ENCODE peak calls at places on chromosomes 16 and 17, in ten cellular contexts. One of them, this sample, is unnamed.

GRCh38 chr17:73341350-73342056 is 29.7 kb upstream of the CDC42EP4 start:
- DNase-seq in neural crest cell: no peak
- DNase-seq in HuH-7: no peak
- DNase-seq in activated CD4-positive, alpha-beta memory T cell treated with anti-CD3 and anti-CD28 coated beads, Interleukin-2, amount 10 ng/mL, durations not matched to agents 7 days and 5 days: no peak
- DNase-seq in NCI-H1694 treated with DMSO at 0.1 percent for 48 hours: no peak
- DNase-seq in transverse colon: no peak
- DNase-seq in Caco-2: no peak
- DNase-seq in activated T-cell treated with anti-CD3 and anti-CD28 coated beads for 4 hours: no peak
- DNase-seq in B cell: no peak
- DNase-seq in CD8-positive, alpha-beta T cell: no peak
- DNase-seq in this sample: no peak

GRCh38 chr16:70577256-70577698 is 53.7 kb downstream of the SF3B3 start:
- DNase-seq in neural crest cell: no peak
- DNase-seq in HuH-7: no peak
- DNase-seq in activated CD4-positive, alpha-beta memory T cell treated with anti-CD3 and anti-CD28 coated beads, Interleukin-2, amount 10 ng/mL, durations not matched to agents 7 days and 5 days: no peak
- DNase-seq in NCI-H1694 treated with DMSO at 0.1 percent for 48 hours: no peak
- DNase-seq in transverse colon: no peak
- DNase-seq in Caco-2: no peak
- DNase-seq in activated T-cell treated with anti-CD3 and anti-CD28 coated beads for 4 hours: no peak
- DNase-seq in B cell: no peak
- DNase-seq in CD8-positive, alpha-beta T cell: no peak
- DNase-seq in this sample: no peak

GRCh38 chr16:27083861-27084261 is 17.1 kb downstream of the C16orf82 start:
- DNase-seq in neural crest cell: peak; percentile 30
- DNase-seq in HuH-7: no peak
- DNase-seq in activated CD4-positive, alpha-beta memory T cell treated with anti-CD3 and anti-CD28 coated beads, Interleukin-2, amount 10 ng/mL, durations not matched to agents 7 days and 5 days: no peak
- DNase-seq in NCI-H1694 treated with DMSO at 0.1 percent for 48 hours: no peak
- DNase-seq in transverse colon: no peak
- DNase-seq in Caco-2: no peak
- DNase-seq in activated T-cell treated with anti-CD3 and anti-CD28 coated beads for 4 hours: no peak
- DNase-seq in B cell: no peak
- DNase-seq in CD8-positive, alpha-beta T cell: no peak
- DNase-seq in this sample: no peak

GRCh38 chr16:55249361-55249760 is 74.6 kb upstream of the IRX6 start:
- DNase-seq in neural crest cell: no peak
- DNase-seq in HuH-7: no peak
- DNase-seq in activated CD4-positive, alpha-beta memory T cell treated with anti-CD3 and anti-CD28 coated beads, Interleukin-2, amount 10 ng/mL, durations not matched to agents 7 days and 5 days: no peak
- DNase-seq in NCI-H1694 treated with DMSO at 0.1 percent for 48 hours: no peak
- DNase-seq in transverse colon: no peak
- DNase-seq in Caco-2: no peak
- DNase-seq in activated T-cell treated with anti-CD3 and anti-CD28 coated beads for 4 hours: no peak
- DNase-seq in B cell: no peak
- DNase-seq in CD8-positive, alpha-beta T cell: no peak
- DNase-seq in this sample: no peak

GRCh38 chr17:44010966-44011647 is 3.7 kb downstream of the TMEM101 start:
- DNase-seq in neural crest cell: no peak
- DNase-seq in HuH-7: no peak
- DNase-seq in activated CD4-positive, alpha-beta memory T cell treated with anti-CD3 and anti-CD28 coated beads, Interleukin-2, amount 10 ng/mL, durations not matched to agents 7 days and 5 days: no peak
- DNase-seq in NCI-H1694 treated with DMSO at 0.1 percent for 48 hours: no peak
- DNase-seq in transverse colon: no peak
- DNase-seq in Caco-2: no peak
- DNase-seq in activated T-cell treated with anti-CD3 and anti-CD28 coated beads for 4 hours: no peak
- DNase-seq in B cell: no peak
- DNase-seq in CD8-positive, alpha-beta T cell: no peak
- DNase-seq in this sample: no peak

GRCh38 chr17:65185060-65185459 is 47.9 kb downstream of the RGS9 start:
- DNase-seq in neural crest cell: no peak
- DNase-seq in HuH-7: no peak
- DNase-seq in activated CD4-positive, alpha-beta memory T cell treated with anti-CD3 and anti-CD28 coated beads, Interleukin-2, amount 10 ng/mL, durations not matched to agents 7 days and 5 days: no peak
- DNase-seq in NCI-H1694 treated with DMSO at 0.1 percent for 48 hours: no peak
- DNase-seq in transverse colon: no peak
- DNase-seq in Caco-2: no peak
- DNase-seq in activated T-cell treated with anti-CD3 and anti-CD28 coated beads for 4 hours: no peak
- DNase-seq in B cell: no peak
- DNase-seq in CD8-positive, alpha-beta T cell: no peak
- DNase-seq in this sample: no peak

GRCh38 chr16:35752012-35752772 is 2292.8 kb downstream of the TP53TG3F start:
- DNase-seq in neural crest cell: no peak
- DNase-seq in HuH-7: no peak
- DNase-seq in activated CD4-positive, alpha-beta memory T cell treated with anti-CD3 and anti-CD28 coated beads, Interleukin-2, amount 10 ng/mL, durations not matched to agents 7 days and 5 days: no peak
- DNase-seq in NCI-H1694 treated with DMSO at 0.1 percent for 48 hours: no peak
- DNase-seq in transverse colon: no peak
- DNase-seq in Caco-2: no peak
- DNase-seq in activated T-cell treated with anti-CD3 and anti-CD28 coated beads for 4 hours: no peak
- DNase-seq in B cell: no peak
- DNase-seq in CD8-positive, alpha-beta T cell: no peak
- DNase-seq in this sample: no peak

GRCh38 chr16:51382215-51382614 is 231.1 kb upstream of the SALL1 start:
- DNase-seq in neural crest cell: no peak
- DNase-seq in HuH-7: no peak
- DNase-seq in activated CD4-positive, alpha-beta memory T cell treated with anti-CD3 and anti-CD28 coated beads, Interleukin-2, amount 10 ng/mL, durations not matched to agents 7 days and 5 days: no peak
- DNase-seq in NCI-H1694 treated with DMSO at 0.1 percent for 48 hours: no peak
- DNase-seq in transverse colon: no peak
- DNase-seq in Caco-2: no peak
- DNase-seq in activated T-cell treated with anti-CD3 and anti-CD28 coated beads for 4 hours: no peak
- DNase-seq in B cell: no peak
- DNase-seq in CD8-positive, alpha-beta T cell: no peak
- DNase-seq in this sample: no peak

GRCh38 chr17:74757502-74757901 is 9.1 kb downstream of the NHERF1 start:
- DNase-seq in neural crest cell: no peak
- DNase-seq in HuH-7: no peak
- DNase-seq in activated CD4-positive, alpha-beta memory T cell treated with anti-CD3 and anti-CD28 coated beads, Interleukin-2, amount 10 ng/mL, durations not matched to agents 7 days and 5 days: no peak
- DNase-seq in NCI-H1694 treated with DMSO at 0.1 percent for 48 hours: no peak
- DNase-seq in transverse colon: peak; percentile 41
- DNase-seq in Caco-2: no peak
- DNase-seq in activated T-cell treated with anti-CD3 and anti-CD28 coated beads for 4 hours: no peak
- DNase-seq in B cell: no peak
- DNase-seq in CD8-positive, alpha-beta T cell: peak; percentile 14
- DNase-seq in this sample: no peak

GRCh38 chr16:18792836-18793433 is 2.8 kb upstream of the RPS15A start:
- DNase-seq in neural crest cell: no peak
- DNase-seq in HuH-7: no peak
- DNase-seq in activated CD4-positive, alpha-beta memory T cell treated with anti-CD3 and anti-CD28 coated beads, Interleukin-2, amount 10 ng/mL, durations not matched to agents 7 days and 5 days: no peak
- DNase-seq in NCI-H1694 treated with DMSO at 0.1 percent for 48 hours: no peak
- DNase-seq in transverse colon: no peak
- DNase-seq in Caco-2: no peak
- DNase-seq in activated T-cell treated with anti-CD3 and anti-CD28 coated beads for 4 hours: no peak
- DNase-seq in B cell: no peak
- DNase-seq in CD8-positive, alpha-beta T cell: no peak
- DNase-seq in this sample: no peak

GRCh38 chr17:3892095-3892998 is 506 bp downstream of the CAMKK1 start:
- DNase-seq in neural crest cell: peak; percentile 48
- DNase-seq in HuH-7: no peak
- DNase-seq in activated CD4-positive, alpha-beta memory T cell treated with anti-CD3 and anti-CD28 coated beads, Interleukin-2, amount 10 ng/mL, durations not matched to agents 7 days and 5 days: peak; percentile 75
- DNase-seq in NCI-H1694 treated with DMSO at 0.1 percent for 48 hours: no peak
- DNase-seq in transverse colon: peak; percentile 83
- DNase-seq in Caco-2: peak; percentile 40
- DNase-seq in activated T-cell treated with anti-CD3 and anti-CD28 coated beads for 4 hours: peak; percentile 69
- DNase-seq in B cell: peak; percentile 82
- DNase-seq in CD8-positive, alpha-beta T cell: peak; percentile 94
- DNase-seq in this sample: peak; percentile 69

GRCh38 chr16:57720142-57720575 is 15.4 kb upstream of the KATNB1 start:
- DNase-seq in neural crest cell: peak; percentile 69
- DNase-seq in HuH-7: peak; percentile 72
- DNase-seq in activated CD4-positive, alpha-beta memory T cell treated with anti-CD3 and anti-CD28 coated beads, Interleukin-2, amount 10 ng/mL, durations not matched to agents 7 days and 5 days: peak; percentile 70
- DNase-seq in NCI-H1694 treated with DMSO at 0.1 percent for 48 hours: peak; percentile 5
- DNase-seq in transverse colon: peak; percentile 48
- DNase-seq in Caco-2: peak; percentile 80
- DNase-seq in activated T-cell treated with anti-CD3 and anti-CD28 coated beads for 4 hours: no peak
- DNase-seq in B cell: no peak
- DNase-seq in CD8-positive, alpha-beta T cell: peak; percentile 41
- DNase-seq in this sample: peak; percentile 33

GRCh38 chr17:5798104-5798503 is 213.8 kb upstream of the NLRP1 start:
- DNase-seq in neural crest cell: no peak
- DNase-seq in HuH-7: no peak
- DNase-seq in activated CD4-positive, alpha-beta memory T cell treated with anti-CD3 and anti-CD28 coated beads, Interleukin-2, amount 10 ng/mL, durations not matched to agents 7 days and 5 days: no peak
- DNase-seq in NCI-H1694 treated with DMSO at 0.1 percent for 48 hours: no peak
- DNase-seq in transverse colon: no peak
- DNase-seq in Caco-2: no peak
- DNase-seq in activated T-cell treated with anti-CD3 and anti-CD28 coated beads for 4 hours: no peak
- DNase-seq in B cell: no peak
- DNase-seq in CD8-positive, alpha-beta T cell: no peak
- DNase-seq in this sample: no peak

GRCh38 chr16:52070341-52071057 is 476.4 kb downstream of the TOX3 start:
- DNase-seq in neural crest cell: no peak
- DNase-seq in HuH-7: no peak
- DNase-seq in activated CD4-positive, alpha-beta memory T cell treated with anti-CD3 and anti-CD28 coated beads, Interleukin-2, amount 10 ng/mL, durations not matched to agents 7 days and 5 days: no peak
- DNase-seq in NCI-H1694 treated with DMSO at 0.1 percent for 48 hours: no peak
- DNase-seq in transverse colon: no peak
- DNase-seq in Caco-2: no peak
- DNase-seq in activated T-cell treated with anti-CD3 and anti-CD28 coated beads for 4 hours: no peak
- DNase-seq in B cell: no peak
- DNase-seq in CD8-positive, alpha-beta T cell: no peak
- DNase-seq in this sample: no peak

GRCh38 chr17:38750312-38751121 is 2.0 kb upstream of the PSMB3 start:
- DNase-seq in neural crest cell: no peak
- DNase-seq in HuH-7: no peak
- DNase-seq in activated CD4-positive, alpha-beta memory T cell treated with anti-CD3 and anti-CD28 coated beads, Interleukin-2, amount 10 ng/mL, durations not matched to agents 7 days and 5 days: no peak
- DNase-seq in NCI-H1694 treated with DMSO at 0.1 percent for 48 hours: no peak
- DNase-seq in transverse colon: no peak
- DNase-seq in Caco-2: no peak
- DNase-seq in activated T-cell treated with anti-CD3 and anti-CD28 coated beads for 4 hours: no peak
- DNase-seq in B cell: no peak
- DNase-seq in CD8-positive, alpha-beta T cell: no peak
- DNase-seq in this sample: no peak

GRCh38 chr17:31596382-31597323 is 205.2 kb downstream of the RAB11FIP4 start:
- DNase-seq in neural crest cell: no peak
- DNase-seq in HuH-7: no peak
- DNase-seq in activated CD4-positive, alpha-beta memory T cell treated with anti-CD3 and anti-CD28 coated beads, Interleukin-2, amount 10 ng/mL, durations not matched to agents 7 days and 5 days: no peak
- DNase-seq in NCI-H1694 treated with DMSO at 0.1 percent for 48 hours: no peak
- DNase-seq in transverse colon: peak; percentile 50
- DNase-seq in Caco-2: no peak
- DNase-seq in activated T-cell treated with anti-CD3 and anti-CD28 coated beads for 4 hours: no peak
- DNase-seq in B cell: peak; percentile 89
- DNase-seq in CD8-positive, alpha-beta T cell: no peak
- DNase-seq in this sample: no peak

GRCh38 chr17:385195-385835 is 32.7 kb upstream of the RPH3AL start:
- DNase-seq in neural crest cell: no peak
- DNase-seq in HuH-7: no peak
- DNase-seq in activated CD4-positive, alpha-beta memory T cell treated with anti-CD3 and anti-CD28 coated beads, Interleukin-2, amount 10 ng/mL, durations not matched to agents 7 days and 5 days: no peak
- DNase-seq in NCI-H1694 treated with DMSO at 0.1 percent for 48 hours: no peak
- DNase-seq in transverse colon: peak; percentile 42
- DNase-seq in Caco-2: no peak
- DNase-seq in activated T-cell treated with anti-CD3 and anti-CD28 coated beads for 4 hours: no peak
- DNase-seq in B cell: no peak
- DNase-seq in CD8-positive, alpha-beta T cell: no peak
- DNase-seq in this sample: no peak

GRCh38 chr16:25838724-25839186 is 147.0 kb downstream of the HS3ST4 start:
- DNase-seq in neural crest cell: peak; percentile 31
- DNase-seq in HuH-7: peak; percentile 18
- DNase-seq in activated CD4-positive, alpha-beta memory T cell treated with anti-CD3 and anti-CD28 coated beads, Interleukin-2, amount 10 ng/mL, durations not matched to agents 7 days and 5 days: peak; percentile 26
- DNase-seq in NCI-H1694 treated with DMSO at 0.1 percent for 48 hours: peak; percentile 26
- DNase-seq in transverse colon: peak; percentile 7
- DNase-seq in Caco-2: peak; percentile 31
- DNase-seq in activated T-cell treated with anti-CD3 and anti-CD28 coated beads for 4 hours: peak; percentile 12
- DNase-seq in B cell: peak; percentile 44
- DNase-seq in CD8-positive, alpha-beta T cell: no peak
- DNase-seq in this sample: peak; percentile 9

GRCh38 chr16:21982108-21982507 is 18.8 kb downstream of the PDZD9 start:
- DNase-seq in neural crest cell: no peak
- DNase-seq in HuH-7: no peak
- DNase-seq in activated CD4-positive, alpha-beta memory T cell treated with anti-CD3 and anti-CD28 coated beads, Interleukin-2, amount 10 ng/mL, durations not matched to agents 7 days and 5 days: no peak
- DNase-seq in NCI-H1694 treated with DMSO at 0.1 percent for 48 hours: no peak
- DNase-seq in transverse colon: no peak
- DNase-seq in Caco-2: no peak
- DNase-seq in activated T-cell treated with anti-CD3 and anti-CD28 coated beads for 4 hours: no peak
- DNase-seq in B cell: no peak
- DNase-seq in CD8-positive, alpha-beta T cell: no peak
- DNase-seq in this sample: no peak